ENCODE peak calls at places on chromosome 15, in seven cellular contexts. M is T-helper 17 cell; S is NCI-H2171 treated with DMSO at 0.1 percent for 48 hours; N is HFF-Myc; V is progenitor cell of endocrine pancreas; X is breast epithelium; T is stimulated activated CD8-positive, alpha-beta memory T cell treated with anti-CD3 and anti-CD28 coated beads, Interleukin-15, amount 100 ng/mL, for 4 hours. J is an unnamed sample.

GRCh38 chr15:24916305-24917009 is 38.3 kb upstream of the SNRPN start:
- DNase-seq in N (no peak), X (no peak), V (no peak), T (no peak), M (no peak), S (no peak), J (no peak)

GRCh38 chr15:44719293-44719999 is 8.1 kb downstream of the B2M start:
- DNase-seq in N (no peak), M (peak), V (no peak), S (peak), X (no peak), T (no peak), J (peak)

GRCh38 chr15:82186161-82186560 is 76.4 kb downstream of the EFL1 start:
- DNase-seq in T (no peak), X (no peak), M (no peak), N (no peak), S (no peak), V (no peak), J (no peak)

GRCh38 chr15:59232476-59232875 is 25.8 kb downstream of the LDHAL6B start:
- DNase-seq in X (no peak), N (peak), S (no peak), M (no peak), V (no peak), T (no peak), J (no peak)

GRCh38 chr15:79004336-79004735 is 59.5 kb upstream of the CTSH start:
- DNase-seq in X (peak), V (no peak), N (peak), T (no peak), M (no peak), S (no peak), J (no peak)

GRCh38 chr15:80242132-80242769 is 9.8 kb downstream of the CTXND1 start:
- DNase-seq in T (no peak), S (peak), M (no peak), V (peak), N (no peak), X (no peak), J (no peak)

GRCh38 chr15:100030586-100031249 is 297.5 kb upstream of the LYSMD4 start:
- DNase-seq in T (no peak), S (no peak), N (no peak), V (no peak), M (no peak), X (no peak), J (no peak)

GRCh38 chr15:33370225-33371020 is 59.7 kb downstream of the RYR3 start:
- DNase-seq in N (no peak), T (no peak), X (no peak), M (no peak), S (peak), V (no peak), J (no peak)

GRCh38 chr15:56919708-56920637 is 1.5 kb downstream of the TCF12 start:
- DNase-seq in V (no peak), M (peak), N (no peak), X (no peak), S (peak), T (no peak), J (no peak)

GRCh38 chr15:39430389-39430788 is 150.5 kb upstream of the THBS1 start:
- DNase-seq in N (no peak), S (no peak), T (no peak), X (no peak), M (no peak), V (no peak), J (no peak)

GRCh38 chr15:92681141-92681622 is 25.6 kb upstream of the FAM174B start:
- DNase-seq in M (no peak), T (no peak), V (no peak), N (peak), X (no peak), S (no peak), J (no peak)